ENCODE peak calls at places on chromosomes 13 and 19, in six cellular contexts. C, R, J, E, X and N are unnamed samples.
A peak's percentile ranks its signal among the peaks of the same experiment; 100 is the strongest.

GRCh38 chr13:96696501-96696900 is 297.8 kb downstream of the OXGR1 start:
- DNase-seq in X (no peak), E (no peak), C (no peak), J (no peak), R (peak; percentile 9), N (no peak)

GRCh38 chr19:34767967-34768366 is 5.0 kb downstream of the ZNF599 start:
- DNase-seq in J (no peak), E (no peak), X (no peak), C (no peak), R (no peak), N (no peak)

GRCh38 chr13:47397739-47398138 is 500.9 kb upstream of the HTR2A start:
- DNase-seq in C (no peak), X (no peak), R (peak; percentile 61), J (peak; percentile 73), E (no peak), N (no peak)

GRCh38 chr13:51635137-51635878 is 51.0 kb downstream of the WDFY2 start:
- DNase-seq in C (no peak), R (no peak), E (no peak), J (no peak), X (no peak), N (no peak)

GRCh38 chr19:18234194-18234593 is 8.0 kb upstream of the PDE4C start:
- DNase-seq in C (no peak), X (no peak), E (no peak), J (no peak), R (no peak), N (no peak)

GRCh38 chr19:8673281-8673891 is 25.2 kb downstream of the ACTL9 start:
- DNase-seq in R (no peak), C (no peak), J (no peak), E (no peak), X (no peak), N (no peak)

GRCh38 chr13:89307278-89307677 is 1636.1 kb downstream of the SLITRK5 start:
- DNase-seq in R (no peak), X (no peak), C (no peak), J (no peak), E (no peak), N (no peak)

GRCh38 chr13:46052314-46053161 is at the start of gene ZC3H13:
- DNase-seq in J (peak; percentile 97), C (peak; percentile 96), X (peak; percentile 87), E (peak; percentile 97), R (peak; percentile 98), N (peak; percentile 90)

GRCh38 chr19:16258440-16258903 is 60.8 kb downstream of the AP1M1 start:
- DNase-seq in C (peak; percentile 79), J (no peak), X (no peak), E (no peak), R (no peak), N (no peak)

GRCh38 chr19:47417746-47418594 is 1.4 kb downstream of the MEIS3 start:
- DNase-seq in C (no peak), E (no peak), X (no peak), R (peak; percentile 45), J (no peak), N (no peak)

GRCh38 chr19:7191946-7192691 is 102.1 kb downstream of the INSR start:
- DNase-seq in R (peak; percentile 46), X (no peak), J (no peak), C (no peak), E (peak; percentile 64), N (no peak)

GRCh38 chr19:28941833-28942232 is 271.1 kb downstream of the UQCRFS1 start:
- DNase-seq in J (no peak), E (no peak), X (no peak), C (no peak), R (no peak), N (no peak)

GRCh38 chr19:1057185-1057857 is 9.6 kb upstream of the ARHGAP45 start:
- DNase-seq in J (peak; percentile 67), R (peak; percentile 64), C (no peak), E (no peak), X (no peak), N (peak; percentile 39)

GRCh38 chr13:46595136-46595917 is 42.4 kb downstream of the LRCH1 start:
- DNase-seq in C (no peak), X (no peak), E (peak; percentile 37), R (peak; percentile 58), J (peak; percentile 49), N (no peak)

GRCh38 chr13:110581489-110582185 is 20.1 kb upstream of the RAB20 start:
- DNase-seq in X (no peak), C (no peak), J (no peak), E (no peak), R (no peak), N (no peak)

GRCh38 chr13:113915012-113915763 is 51.3 kb upstream of the GAS6 start:
- DNase-seq in J (no peak), E (peak; percentile 0), X (no peak), R (no peak), C (no peak), N (no peak)

GRCh38 chr13:45178349-45179142 is 22.3 kb downstream of the KCTD4 start:
- DNase-seq in R (peak; percentile 78), J (peak; percentile 95), E (peak; percentile 12), X (no peak), C (no peak), N (peak; percentile 86)

GRCh38 chr19:17625043-17625442 is 63.1 kb downstream of the UNC13A start:
- DNase-seq in C (no peak), J (no peak), E (no peak), R (no peak), X (no peak), N (no peak)

GRCh38 chr13:102729560-102730275 is 34.9 kb upstream of the METTL21C start:
- DNase-seq in R (peak; percentile 76), E (peak; percentile 25), J (peak; percentile 67), C (no peak), X (no peak), N (no peak)

GRCh38 chr13:23629566-23630272 is 59.5 kb downstream of the TNFRSF19 start:
- DNase-seq in J (no peak), X (no peak), R (no peak), C (no peak), E (no peak), N (no peak)

GRCh38 chr19:57305056-57305455 is 15.2 kb upstream of the ZNF543 start:
- DNase-seq in X (no peak), C (no peak), E (no peak), R (no peak), J (peak; percentile 73), N (no peak)

GRCh38 chr19:51552996-51553725 is 17.9 kb upstream of the ZNF175 start:
- DNase-seq in R (peak; percentile 69), X (peak; percentile 79), E (peak; percentile 85), C (peak; percentile 78), J (peak; percentile 32), N (no peak)

GRCh38 chr13:24396821-24397220 is 87.4 kb downstream of the C1QTNF9 start:
- DNase-seq in R (no peak), X (no peak), J (no peak), C (no peak), E (no peak), N (no peak)

GRCh38 chr19:42301646-42302204 is at the start of gene PRR19:
- DNase-seq in C (peak; percentile 45), E (no peak), R (peak; percentile 46), J (no peak), X (no peak), N (no peak)

GRCh38 chr19:47863514-47863936 is 4.5 kb downstream of the TPRX2 start:
- DNase-seq in C (peak; percentile 87), E (peak; percentile 95), R (peak; percentile 87), X (peak; percentile 91), J (peak; percentile 47), N (peak; percentile 11)

GRCh38 chr19:35060160-35060855 is 18.8 kb downstream of the HPN start:
- DNase-seq in E (no peak), J (no peak), C (no peak), R (no peak), X (no peak), N (no peak)

GRCh38 chr19:56900573-56901097 is 60.1 kb upstream of the PEG3 start:
- DNase-seq in C (no peak), E (no peak), J (no peak), X (no peak), R (no peak), N (no peak)

GRCh38 chr19:48964205-48965032 is 690 bp upstream of the FTL start:
- DNase-seq in R (peak; percentile 74), X (no peak), J (peak; percentile 43), C (peak; percentile 64), E (peak; percentile 58), N (no peak)